ENCODE peak calls at places on chromosomes 2 and 18, in ten cellular contexts. G is CD4-positive, alpha-beta T cell; L is GM10248; Z is cardiac muscle cell; M is dorsolateral prefrontal cortex; J is fibroblast of pulmonary artery; Y is fibroblast of mammary gland; S is HFFc6; V is type B pancreatic cell; X is nephron progenitor cell. A is an unnamed sample.
A peak's percentile ranks its signal among the peaks of the same experiment; 100 is the strongest.

GRCh38 chr2:120591572-120591971 is 144.1 kb upstream of the GLI2 start:
- DNase-seq in G (no peak), L (no peak), Z (no peak), M (no peak), J (no peak), Y (no peak), S (no peak), V (no peak), X (no peak), A (no peak)

GRCh38 chr2:10971131-10971854 is 59.6 kb downstream of the KCNF1 start:
- DNase-seq in G (no peak), L (no peak), Z (no peak), M (no peak), J (no peak), Y (no peak), S (no peak), V (no peak), X (no peak), A (no peak)

GRCh38 chr2:211367711-211368110 is 811.3 kb downstream of the CPS1 start:
- DNase-seq in G (no peak), L (no peak), Z (no peak), M (no peak), J (no peak), Y (peak; percentile 7), S (no peak), V (no peak), X (no peak), A (no peak)

GRCh38 chr18:44793186-44793585 is 112.5 kb downstream of the SETBP1 start:
- DNase-seq in G (no peak), L (no peak), Z (no peak), M (no peak), J (no peak), Y (no peak), S (no peak), V (no peak), X (no peak), A (no peak)

GRCh38 chr2:198315791-198316190 is 511.4 kb downstream of the PLCL1 start:
- DNase-seq in G (no peak), L (no peak), Z (no peak), M (no peak), J (no peak), Y (no peak), S (no peak), V (no peak), X (no peak), A (no peak)

GRCh38 chr2:167748536-167748935 is 498.9 kb downstream of the STK39 start:
- DNase-seq in G (no peak), L (no peak), Z (no peak), M (no peak), J (no peak), Y (no peak), S (no peak), V (no peak), X (no peak), A (no peak)

GRCh38 chr2:186780701-186781316 is 68.2 kb downstream of the ZSWIM2 start:
- DNase-seq in G (no peak), L (no peak), Z (peak; percentile 40), M (no peak), J (peak; percentile 54), Y (peak; percentile 35), S (peak; percentile 8), V (no peak), X (no peak), A (no peak)

GRCh38 chr2:233810385-233810784 is 32.3 kb downstream of the MROH2A start:
- DNase-seq in G (no peak), L (no peak), Z (no peak), M (no peak), J (no peak), Y (no peak), S (no peak), V (peak; percentile 59), X (no peak), A (no peak)

GRCh38 chr2:22481507-22482217 is 903.3 kb upstream of the KLHL29 start:
- DNase-seq in G (no peak), L (no peak), Z (no peak), M (no peak), J (no peak), Y (peak; percentile 1), S (no peak), V (no peak), X (no peak), A (no peak)

GRCh38 chr2:191573216-191573615 is 104.7 kb upstream of the NABP1 start:
- DNase-seq in G (no peak), L (no peak), Z (no peak), M (no peak), J (no peak), Y (no peak), S (no peak), V (no peak), X (no peak), A (no peak)

GRCh38 chr2:191574232-191574631 is 103.7 kb upstream of the NABP1 start:
- DNase-seq in G (no peak), L (no peak), Z (no peak), M (no peak), J (no peak), Y (no peak), S (no peak), V (no peak), X (no peak), A (no peak)

GRCh38 chr2:191572319-191572718 is 105.6 kb upstream of the NABP1 start:
- DNase-seq in G (no peak), L (no peak), Z (no peak), M (no peak), J (no peak), Y (no peak), S (no peak), V (no peak), X (no peak), A (no peak)

GRCh38 chr2:191569025-191569424 is 108.9 kb upstream of the NABP1 start:
- DNase-seq in G (no peak), L (no peak), Z (no peak), M (no peak), J (no peak), Y (no peak), S (no peak), V (no peak), X (no peak), A (no peak)

GRCh38 chr2:191571163-191571769 is 106.7 kb upstream of the NABP1 start:
- DNase-seq in G (no peak), L (no peak), Z (peak; percentile 84), M (no peak), J (peak; percentile 86), Y (peak; percentile 79), S (peak; percentile 64), V (no peak), X (no peak), A (no peak)
- TF ChIP-seq CTCF in G (peak; percentile 62), L (peak; percentile 38), Z (peak; percentile 37), M (peak; percentile 55), J (peak; percentile 51), Y (peak; percentile 62), S (peak; percentile 73), V (peak; percentile 28), X (no peak), A (peak; percentile 79)

DNA sequence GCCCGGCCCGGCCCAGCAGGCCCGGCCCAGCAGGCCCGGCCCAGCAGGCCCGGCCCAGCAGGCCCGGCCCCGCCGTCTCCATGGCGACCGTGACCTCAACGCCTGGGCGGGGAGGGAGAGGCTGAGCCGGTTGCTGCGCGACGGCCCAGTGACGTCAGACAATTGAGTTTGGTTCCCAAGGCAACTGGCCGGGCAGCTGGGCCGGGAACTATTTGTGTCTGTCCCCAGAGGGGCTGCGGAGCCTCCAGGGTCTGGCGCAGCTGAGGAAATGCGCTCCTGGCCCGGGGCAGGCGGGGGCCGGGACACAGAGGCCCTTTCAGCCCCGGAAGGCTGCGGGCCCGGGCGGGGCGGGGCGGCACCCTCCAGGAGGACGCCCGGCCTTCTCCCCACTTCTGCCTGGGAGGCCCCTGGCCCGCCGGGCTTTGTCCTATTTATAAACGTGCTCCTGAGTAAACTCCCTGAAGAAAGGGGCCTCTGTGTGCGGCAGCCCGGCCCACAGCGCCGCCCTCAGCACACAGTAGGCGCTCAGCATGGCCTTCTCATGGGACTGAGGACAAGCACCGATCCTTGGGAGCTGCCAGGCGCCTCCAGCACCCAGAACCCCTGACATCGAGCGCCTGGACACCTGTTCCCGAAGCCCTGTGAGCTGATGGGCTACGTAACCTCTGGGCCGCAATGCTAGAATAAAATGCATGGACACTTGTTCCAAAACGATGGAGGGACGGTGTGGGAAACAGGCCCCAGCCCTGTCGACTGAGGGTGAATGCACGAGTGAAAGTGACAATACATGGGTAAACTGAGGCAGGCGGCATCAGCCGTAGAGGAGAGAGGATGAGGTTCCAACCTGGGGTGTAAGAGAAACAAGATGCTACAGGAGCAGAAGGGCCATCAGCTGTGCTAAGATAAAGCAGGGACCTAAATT is 12.3 kb downstream of the TEX44 start:
- DNase-seq in G (peak; percentile 93), L (peak; percentile 98), Z (peak; percentile 99), M (peak; percentile 100), J (peak; percentile 99), Y (peak; percentile 98), S (peak; percentile 97), V (peak; percentile 98), X (peak; percentile 99), A (peak; percentile 98)
- TF ChIP-seq CTCF in G (no peak), L (no peak), Z (no peak), M (peak; percentile 41), J (no peak), Y (no peak), S (peak; percentile 35), V (no peak), X (no peak), A (peak; percentile 41)

DNA sequence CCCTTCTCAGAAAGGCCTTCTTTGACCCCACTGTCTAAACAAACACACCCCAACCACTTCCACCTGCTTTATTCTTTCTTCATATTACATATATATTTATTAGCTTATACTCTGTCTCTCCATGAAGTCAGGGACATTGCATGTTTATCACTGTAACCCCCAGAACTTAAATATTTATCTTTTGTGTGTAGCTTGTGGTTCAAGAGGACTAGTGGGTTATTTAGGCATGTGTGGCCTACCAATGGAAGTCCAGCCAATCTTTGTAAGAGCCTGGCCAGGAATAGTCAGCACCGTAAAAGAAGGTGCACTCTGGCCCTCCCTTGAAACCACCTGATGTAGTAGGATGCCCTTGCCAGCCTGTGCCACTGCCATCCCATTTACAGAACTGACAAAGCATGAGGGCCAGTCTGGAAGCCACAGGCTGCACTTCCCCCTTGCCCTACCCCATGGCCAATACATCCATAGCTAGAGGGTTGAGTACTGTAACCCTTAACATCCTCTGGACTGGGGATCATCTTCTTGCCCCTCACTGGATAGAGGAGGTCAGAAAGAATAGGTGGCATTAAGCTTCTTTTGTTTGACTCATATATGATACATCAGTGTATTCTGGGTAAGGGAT is 4.9 kb downstream of the NEMP2 start:
- DNase-seq in G (no peak), L (no peak), Z (no peak), M (no peak), J (no peak), Y (no peak), S (no peak), V (no peak), X (no peak), A (no peak)
- TF ChIP-seq CTCF in G (no peak), L (no peak), Z (no peak), M (no peak), J (no peak), Y (no peak), S (no peak), V (no peak), X (no peak), A (no peak)

DNA sequence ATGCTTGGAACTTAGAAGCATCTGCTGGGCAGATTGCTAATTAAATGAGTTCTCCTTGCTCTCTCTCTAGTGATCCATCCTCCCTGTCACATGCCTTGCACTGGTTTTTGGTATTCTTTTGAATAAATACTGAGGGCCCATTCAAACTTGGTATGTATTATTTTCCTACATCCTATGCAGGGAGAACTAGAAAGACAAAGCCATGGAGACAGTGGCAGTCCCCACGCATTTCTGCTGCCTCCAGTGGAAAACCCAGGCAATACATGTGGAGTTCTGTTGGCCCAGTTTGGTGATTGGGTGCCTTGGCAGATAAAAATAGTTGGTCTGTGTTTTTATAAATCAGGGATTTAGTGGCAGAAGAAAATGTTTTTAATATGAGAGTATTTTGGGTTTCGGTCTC is 68.7 kb downstream of the DIS3L2 start:
- DNase-seq in G (no peak), L (no peak), Z (no peak), M (no peak), J (no peak), Y (no peak), S (no peak), V (no peak), X (no peak), A (no peak)
- TF ChIP-seq CTCF in G (no peak), L (no peak), Z (peak; percentile 18), M (peak; percentile 26), J (peak; percentile 17), Y (peak; percentile 24), S (peak; percentile 33), V (peak; percentile 62), X (peak; percentile 9), A (peak; percentile 27)